ENCODE peak calls at places on chromosomes 11 and 22, in ten cellular contexts. J, R, C, G, S, N, B, O, U and K are unnamed samples. For H3K9me3, the result is how much of the 10 kb centered on the place peaks cover.

GRCh38 chr11:125923012-125923579 is 18.8 kb downstream of the DDX25 start:
- DNase-seq in J (peak), R (no peak), C (no peak), G (peak), S (peak), N (no peak), B (peak), O (peak), U (peak), K (peak)

GRCh38 chr11:66225054-66225453 is 43.4 kb upstream of the RAB1B start:
- DNase-seq in J (peak), R (no peak), C (no peak), G (no peak), S (no peak), N (no peak), B (no peak), O (no peak), U (no peak), K (no peak)

GRCh38 chr11:13776134-13776815 is 107.8 kb downstream of the FAR1 start:
- DNase-seq in J (no peak), R (no peak), C (no peak), G (peak), S (no peak), N (no peak), B (no peak), O (no peak), U (no peak), K (no peak)

GRCh38 chr22:41488596-41489385 is 19.9 kb downstream of the ACO2 start:
- DNase-seq in J (no peak), R (no peak), C (no peak), G (no peak), S (no peak), N (peak), B (no peak), O (no peak), U (no peak), K (no peak)

GRCh38 chr22:30250713-30251267 is 4.2 kb upstream of the LIF start:
- DNase-seq in J (no peak), R (no peak), C (no peak), G (no peak), S (peak), N (no peak), B (no peak), O (no peak), U (no peak), K (no peak)

GRCh38 chr11:111776398-111777093 is 10.4 kb upstream of the PPP2R1B start:
- DNase-seq in J (no peak), R (no peak), C (no peak), G (no peak), S (no peak), N (no peak), B (no peak), O (no peak), U (no peak), K (no peak)

GRCh38 chr22:43160497-43161126 is 9.3 kb downstream of the TSPO start:
- DNase-seq in J (no peak), R (no peak), C (no peak), G (no peak), S (no peak), N (no peak), B (no peak), O (no peak), U (no peak), K (no peak)

GRCh38 chr22:37643225-37643847 is 3.9 kb downstream of the SH3BP1 start:
- DNase-seq in J (peak), R (peak), C (peak), G (peak), S (peak), N (peak), B (peak), O (peak), U (peak), K (peak)

GRCh38 chr22:24418786-24419479 is 8.5 kb upstream of the ADORA2A start:
- DNase-seq in J (no peak), R (no peak), C (no peak), G (no peak), S (no peak), N (no peak), B (no peak), O (no peak), U (peak), K (no peak)

GRCh38 chr11:118687906-118688305 is 8.5 kb upstream of the TREH start:
- DNase-seq in J (peak), R (no peak), C (no peak), G (no peak), S (no peak), N (peak), B (no peak), O (no peak), U (no peak), K (no peak)

GRCh38 chr11:121968638-121969037 is 147.4 kb downstream of the BLID start:
- DNase-seq in J (no peak), R (no peak), C (no peak), G (no peak), S (no peak), N (no peak), B (no peak), O (no peak), U (no peak), K (no peak)

GRCh38 chr11:41189711-41190477 is 269.6 kb downstream of the LRRC4C start:
- DNase-seq in J (no peak), R (no peak), C (no peak), G (no peak), S (no peak), N (no peak), B (no peak), O (no peak), U (no peak), K (no peak)

GRCh38 chr11:6926208-6927029 is at the start of gene ZNF215:
- DNase-seq in J (peak), R (peak), C (no peak), G (peak), S (peak), N (peak), B (peak), O (peak), U (peak), K (peak)

GRCh38 chr22:19525666-19526065 is 1.5 kb upstream of the CLDN5 start:
- DNase-seq in J (no peak), R (no peak), C (no peak), G (no peak), S (no peak), N (no peak), B (no peak), O (no peak), U (no peak), K (no peak)

GRCh38 chr11:131370090-131370751 is at the start of gene NTM:
- DNase-seq in J (no peak), R (no peak), C (no peak), G (no peak), S (peak), N (no peak), B (peak), O (no peak), U (peak), K (peak)

GRCh38 chr11:72038491-72038890 is 39.8 kb downstream of the IL18BP start:
- DNase-seq in J (no peak), R (no peak), C (no peak), G (no peak), S (peak), N (peak), B (peak), O (no peak), U (peak), K (peak)

GRCh38 chr11:44747836-44748235 is 21.1 kb downstream of the TSPAN18 start:
- DNase-seq in J (no peak), R (no peak), C (no peak), G (peak), S (no peak), N (no peak), B (no peak), O (no peak), U (no peak), K (no peak)

GRCh38 chr11:100942016-100942415 is 187.6 kb downstream of the PGR start:
- DNase-seq in J (no peak), R (no peak), C (no peak), G (no peak), S (peak), N (no peak), B (peak), O (peak), U (peak), K (peak)

GRCh38 chr11:95999604-96000003 is 75.7 kb upstream of the MTMR2 start:
- DNase-seq in J (no peak), R (no peak), C (no peak), G (no peak), S (no peak), N (no peak), B (no peak), O (no peak), U (no peak), K (no peak)

GRCh38 chr11:119380816-119381185 is 689 bp downstream of the USP2 start:
- DNase-seq in J (no peak), R (no peak), C (no peak), G (no peak), S (no peak), N (no peak), B (peak), O (no peak), U (no peak), K (no peak)

GRCh38 chr11:40819230-40819629 is 640.2 kb downstream of the LRRC4C start:
- DNase-seq in J (no peak), R (no peak), C (no peak), G (peak), S (no peak), N (no peak), B (no peak), O (no peak), U (no peak), K (no peak)

GRCh38 chr22:37544955-37545702 is 15.2 kb upstream of the CDC42EP1 start:
- DNase-seq in J (peak), R (peak), C (peak), G (peak), S (peak), N (peak), B (peak), O (peak), U (peak), K (peak)

GRCh38 chr11:33701302-33701701 is 676 bp upstream of the C11orf91 start:
- DNase-seq in J (no peak), R (no peak), C (no peak), G (no peak), S (peak), N (no peak), B (no peak), O (no peak), U (no peak), K (no peak)

GRCh38 chr22:28244760-28245159 is 325.7 kb upstream of the PITPNB start:
- DNase-seq in J (no peak), R (no peak), C (no peak), G (no peak), S (no peak), N (no peak), B (no peak), O (no peak), U (no peak), K (no peak)
- H3K9me3 ChIP-seq in J (under half), R (under half), C (under half), G (under half), S (under half), N (under half), B (under half), O (under half), U (under half), K (under half)

DNA sequence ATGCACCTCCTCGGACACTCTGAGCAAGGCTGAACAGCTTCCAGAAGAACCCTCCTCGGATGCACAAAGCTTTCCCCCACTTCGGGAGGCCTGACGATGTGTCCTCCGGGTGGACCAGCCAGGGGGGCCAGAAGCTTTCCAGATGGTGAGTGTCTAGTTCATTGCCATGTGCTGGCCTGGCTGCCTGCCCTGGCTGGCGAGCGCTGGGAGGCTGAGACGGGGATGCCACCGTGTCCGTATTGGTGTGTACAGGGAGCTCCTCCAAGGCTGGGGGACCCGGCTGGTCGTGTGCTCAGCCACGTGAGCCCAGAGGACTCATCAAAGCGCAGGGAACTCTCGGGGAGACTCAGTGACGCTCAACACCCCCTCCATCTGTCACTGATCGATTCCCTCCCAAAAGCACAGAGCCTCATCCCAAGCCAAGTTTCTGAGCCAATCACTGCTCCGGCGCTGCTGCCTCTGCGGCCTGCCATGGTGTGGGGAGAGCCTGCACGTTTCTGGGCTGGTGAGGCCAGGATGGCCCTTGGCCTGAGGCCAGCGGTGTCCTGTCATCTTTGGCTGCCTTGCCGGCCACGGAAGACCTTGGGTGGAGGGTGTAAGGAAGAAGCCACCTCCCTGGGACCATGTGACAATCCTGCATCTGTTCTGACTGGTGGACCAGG is 423.7 kb downstream of the SHANK2 start:
- DNase-seq in J (no peak), R (no peak), C (no peak), G (no peak), S (no peak), N (no peak), B (peak), O (no peak), U (no peak), K (peak)
- H3K9me3 ChIP-seq in J (under half), R (under half), C (under half), G (under half), S (under half), N (under half), B (under half), O (under half), U (under half), K (under half)

GRCh38 chr22:47622541-47622940 is 860.1 kb downstream of the TBC1D22A start:
- DNase-seq in J (peak), R (no peak), C (no peak), G (peak), S (no peak), N (no peak), B (no peak), O (no peak), U (no peak), K (no peak)
- H3K9me3 ChIP-seq in J (under half), R (under half), C (under half), G (under half), S (half or more), N (under half), B (under half), O (under half), U (under half), K (under half)

GRCh38 chr11:69136471-69136870 is 19.3 kb upstream of the SMIM38 start:
- DNase-seq in J (peak), R (no peak), C (no peak), G (no peak), S (no peak), N (no peak), B (no peak), O (no peak), U (no peak), K (no peak)
- H3K9me3 ChIP-seq in J (under half), R (under half), C (under half), G (under half), S (under half), N (under half), B (under half), O (under half), U (under half), K (under half)

DNA sequence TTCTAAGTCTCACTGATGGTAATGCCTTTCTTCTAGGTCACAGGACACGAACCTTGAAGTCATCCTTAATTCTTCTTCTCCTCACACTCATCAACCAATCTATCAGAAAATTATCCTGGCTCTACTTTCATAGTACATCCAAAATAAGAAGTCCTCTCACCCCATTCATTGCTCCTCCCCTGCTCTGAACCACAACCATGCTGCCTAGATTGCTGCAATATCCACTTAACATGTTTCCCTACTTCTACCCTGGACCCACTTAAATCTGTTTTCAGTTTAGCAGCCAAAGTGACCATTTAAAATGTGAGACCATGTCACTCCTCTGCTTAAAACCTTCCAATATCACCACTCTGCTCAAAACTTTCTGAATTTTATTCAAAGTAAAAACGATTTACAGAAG is 445.9 kb upstream of the FAT3 start:
- DNase-seq in J (no peak), R (no peak), C (no peak), G (no peak), S (no peak), N (no peak), B (no peak), O (no peak), U (no peak), K (no peak)
- H3K9me3 ChIP-seq in J (under half), R (under half), C (under half), G (under half), S (under half), N (under half), B (under half), O (under half), U (under half), K (under half)

DNA sequence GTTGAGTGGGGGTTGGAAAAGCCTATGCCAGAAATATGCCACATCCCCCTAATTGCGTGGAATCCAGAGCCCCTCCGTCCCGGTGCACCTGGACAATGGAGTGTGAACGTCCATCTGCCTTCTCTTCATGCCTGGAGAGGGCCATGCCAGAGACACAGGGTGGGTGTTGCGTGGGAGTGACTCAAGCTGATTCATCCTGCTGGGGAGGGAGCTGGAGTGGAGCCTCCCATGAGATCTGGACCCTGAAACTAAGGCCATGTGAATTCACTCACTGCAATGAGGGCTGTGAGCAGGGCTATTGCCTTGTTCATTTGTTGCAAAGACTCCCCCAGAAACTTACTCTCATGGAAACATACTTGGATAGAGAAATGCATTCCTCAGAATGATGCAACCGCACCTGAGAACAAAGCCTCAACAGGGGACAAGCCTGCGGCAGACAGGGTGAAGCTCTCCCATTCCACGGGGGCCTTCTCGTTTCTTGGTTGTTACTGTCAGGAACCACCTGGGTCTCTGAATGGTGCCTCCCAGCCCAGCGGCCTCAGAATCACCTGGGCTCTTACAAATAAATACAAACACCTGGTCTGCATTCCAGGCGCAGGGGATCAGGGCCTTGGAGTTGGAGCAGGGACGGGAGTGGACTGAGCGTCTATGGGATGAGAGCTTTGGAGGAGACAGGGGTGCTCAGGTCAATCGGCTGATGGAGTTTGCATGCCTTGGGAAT is 1031.2 kb downstream of the BRD1 start:
- DNase-seq in J (no peak), R (no peak), C (no peak), G (peak), S (no peak), N (peak), B (no peak), O (no peak), U (no peak), K (no peak)
- H3K9me3 ChIP-seq in J (under half), R (under half), C (under half), G (under half), S (half or more), N (under half), B (under half), O (under half), U (under half), K (under half)

GRCh38 chr11:1412377-1413095 is 22.8 kb downstream of the BRSK2 start:
- DNase-seq in J (no peak), R (no peak), C (no peak), G (no peak), S (no peak), N (no peak), B (no peak), O (no peak), U (no peak), K (no peak)

GRCh38 chr11:1410366-1411291 is 20.9 kb downstream of the BRSK2 start:
- DNase-seq in J (no peak), R (no peak), C (no peak), G (no peak), S (no peak), N (no peak), B (no peak), O (no peak), U (no peak), K (no peak)

GRCh38 chr11:1415631-1416030 is 25.9 kb downstream of the BRSK2 start:
- DNase-seq in J (no peak), R (no peak), C (no peak), G (no peak), S (no peak), N (no peak), B (no peak), O (no peak), U (no peak), K (no peak)

GRCh38 chr11:1411301-1411700 is 21.6 kb downstream of the BRSK2 start:
- DNase-seq in J (no peak), R (no peak), C (no peak), G (no peak), S (no peak), N (no peak), B (no peak), O (no peak), U (no peak), K (no peak)

GRCh38 chr11:1414650-1415049 is 24.9 kb downstream of the BRSK2 start:
- DNase-seq in J (no peak), R (no peak), C (no peak), G (no peak), S (no peak), N (no peak), B (no peak), O (no peak), U (no peak), K (no peak)
- H3K9me3 ChIP-seq in J (under half), R (under half), C (under half), G (under half), S (under half), N (under half), B (under half), O (under half), U (under half), K (under half)

DNA sequence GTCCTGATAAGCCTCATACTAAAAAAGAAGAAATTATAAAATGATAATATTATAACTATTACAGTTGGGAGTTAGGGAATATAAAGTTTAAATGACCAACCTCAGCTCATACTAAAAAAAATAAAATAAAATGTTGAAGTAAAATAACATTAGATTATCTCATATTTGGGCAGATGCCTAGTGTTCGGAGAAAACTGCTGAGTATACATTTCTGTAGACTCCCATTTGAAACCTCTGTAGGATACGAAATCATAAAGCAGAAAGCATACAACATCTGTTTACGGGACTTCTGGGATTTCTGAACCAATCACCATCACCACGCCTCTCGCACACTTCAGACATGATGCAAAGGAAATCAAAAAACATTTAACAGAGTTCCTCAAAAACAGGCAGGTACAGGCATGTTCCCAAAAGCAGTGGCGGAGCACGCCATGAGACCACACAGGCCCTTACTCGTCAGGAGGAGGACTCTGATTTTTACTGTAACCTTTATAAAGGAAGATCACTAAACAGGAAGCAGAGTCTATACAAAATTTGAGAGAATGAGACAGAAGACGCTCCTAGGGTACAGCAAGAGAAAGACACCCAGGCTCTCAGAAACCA is 8.6 kb downstream of the ZNF195 start:
- DNase-seq in J (no peak), R (no peak), C (no peak), G (no peak), S (no peak), N (no peak), B (no peak), O (no peak), U (no peak), K (no peak)
- H3K9me3 ChIP-seq in J (under half), R (under half), C (under half), G (under half), S (under half), N (under half), B (under half), O (under half), U (under half), K (under half)

GRCh38 chr22:23001463-23001862 is 68.9 kb upstream of the GNAZ start:
- DNase-seq in J (no peak), R (no peak), C (no peak), G (no peak), S (no peak), N (no peak), B (no peak), O (no peak), U (no peak), K (no peak)
- H3K9me3 ChIP-seq in J (under half), R (under half), C (under half), G (under half), S (under half), N (under half), B (under half), O (under half), U (under half), K (under half)